ENCODE peak calls at places on chromosomes 4 and X, in ten cellular contexts. K is kidney tubule cell; F is HS-5; M is A549; H is activated gamma-delta T cell treated with Interleukin-2 at 50 U/mL for 16 hours; E is cardiac muscle cell; O is DMS79 treated with DMSO at 0.1 percent for 48 hours; D is non-pigmented ciliary epithelial cell; Z is activated T-helper 1 cell treated with anti-CD3 and anti-CD28 coated beads, Interleukin-12 subunit alpha, Interleukin-12 subunit beta, Interleukin-2, Interleukin-4 antibody, amounts not matched to agents 30 ng/mL and 10 ng/mL and 1 ng/mL, durations not matched to agents 14 hours and 24 hours and 36 hours; X is putamen. A is an unnamed sample.

GRCh38 chr4:81666491-81666890 is 194.8 kb upstream of the RASGEF1B start:
- DNase-seq in K (no peak), E (no peak), Z (no peak), H (no peak), X (no peak), D (no peak), O (no peak), F (no peak), M (no peak), A (no peak)

GRCh38 chr4:118877797-118878196 is 10.9 kb upstream of the SYNPO2 start:
- DNase-seq in K (no peak), X (no peak), D (no peak), E (no peak), H (no peak), O (no peak), F (no peak), Z (no peak), M (no peak), A (no peak)

GRCh38 chr4:119165767-119166166 is 30.1 kb downstream of the MYOZ2 start:
- DNase-seq in H (no peak), E (no peak), K (no peak), O (no peak), D (no peak), X (no peak), F (no peak), M (no peak), Z (no peak), A (no peak)

GRCh38 chr4:39085891-39086290 is 23.9 kb downstream of the KLHL5 start:
- DNase-seq in O (no peak), K (no peak), D (peak; percentile 20), X (no peak), F (no peak), Z (no peak), H (no peak), E (no peak), M (no peak), A (no peak)

GRCh38 chr4:15778742-15779231 is 659 bp downstream of the CD38 start:
- DNase-seq in E (peak; percentile 28), X (peak; percentile 40), F (no peak), M (peak; percentile 13), H (peak; percentile 31), Z (peak; percentile 41), K (peak; percentile 3), O (no peak), D (no peak), A (no peak)

GRCh38 chr4:153151535-153152452 is 52.4 kb upstream of the TRIM2 start:
- DNase-seq in O (peak; percentile 75), D (no peak), E (peak; percentile 75), Z (no peak), H (no peak), K (peak; percentile 90), X (no peak), M (no peak), F (no peak), A (peak; percentile 28)

GRCh38 chr4:183252959-183253358 is 67.1 kb downstream of the CLDN22 start:
- DNase-seq in X (no peak), D (no peak), K (no peak), M (no peak), Z (no peak), F (no peak), H (no peak), O (no peak), E (no peak), A (no peak)

GRCh38 chrX:95754411-95754810 is 930.2 kb upstream of the DIAPH2 start:
- DNase-seq in M (no peak), X (no peak), E (no peak), K (no peak), O (no peak), Z (no peak), F (no peak), H (no peak), D (no peak), A (no peak)

GRCh38 chr4:15707363-15707715 is 4.5 kb downstream of the BST1 start:
- DNase-seq in F (no peak), D (no peak), X (no peak), O (no peak), E (no peak), K (no peak), H (no peak), M (no peak), Z (no peak), A (no peak)

GRCh38 chr4:48068182-48068581 is 51.6 kb downstream of the NIPAL1 start:
- DNase-seq in E (no peak), H (no peak), X (no peak), D (no peak), M (no peak), O (no peak), K (no peak), Z (no peak), F (no peak), A (no peak)

GRCh38 chr4:8503801-8504200 is 63.2 kb downstream of the TRMT44 start:
- DNase-seq in Z (no peak), H (no peak), X (no peak), K (no peak), D (no peak), M (no peak), F (no peak), E (no peak), O (peak; percentile 12), A (no peak)

GRCh38 chrX:51976503-51976902 is 83.1 kb downstream of the MAGED1 start:
- DNase-seq in M (no peak), O (no peak), D (no peak), Z (no peak), K (no peak), H (no peak), E (no peak), F (no peak), X (no peak), A (no peak)

GRCh38 chrX:10047631-10048030 is 80.5 kb downstream of the CLDN34 start:
- DNase-seq in O (no peak), K (no peak), X (no peak), D (no peak), F (no peak), Z (no peak), H (no peak), M (no peak), E (no peak), A (no peak)

GRCh38 chrX:136310411-136310810 is 9.6 kb downstream of the ADGRG4 start:
- DNase-seq in M (peak; percentile 5), D (peak; percentile 5), K (no peak), H (no peak), Z (no peak), E (no peak), X (no peak), F (no peak), O (no peak), A (peak; percentile 1)

GRCh38 chr4:56979674-56980073 is 978 bp downstream of the POLR2B start:
- DNase-seq in H (peak; percentile 34), M (no peak), X (no peak), D (no peak), O (no peak), K (peak; percentile 62), E (peak; percentile 16), F (no peak), Z (peak; percentile 42), A (peak; percentile 19)

GRCh38 chr4:58166496-58166895 is 1056.3 kb upstream of the IGFBP7 start:
- DNase-seq in O (no peak), D (no peak), H (no peak), F (no peak), E (no peak), X (no peak), M (no peak), Z (no peak), K (peak; percentile 8), A (no peak)

GRCh38 chr4:152696764-152697250 is 17.0 kb upstream of the TMEM154 start:
- DNase-seq in O (no peak), K (peak; percentile 38), M (no peak), D (peak; percentile 75), Z (peak; percentile 64), H (peak; percentile 44), X (peak; percentile 9), E (no peak), F (no peak), A (peak; percentile 65)

GRCh38 chrX:9456250-9457074 is 8.4 kb upstream of the TBL1X start:
- DNase-seq in K (no peak), Z (peak; percentile 26), D (no peak), F (no peak), O (no peak), X (no peak), M (no peak), H (no peak), E (no peak), A (no peak)

GRCh38 chr4:13322681-13323101 is 161.4 kb downstream of the RAB28 start:
- DNase-seq in Z (no peak), E (no peak), M (no peak), K (peak; percentile 66), D (peak; percentile 88), O (no peak), X (no peak), F (peak; percentile 20), H (no peak), A (peak; percentile 77)

GRCh38 chrX:24498181-24498580 is 33.1 kb downstream of the PDK3 start:
- DNase-seq in Z (no peak), H (peak; percentile 11), O (no peak), E (no peak), X (no peak), D (no peak), K (peak; percentile 14), M (peak; percentile 28), F (no peak), A (no peak)

GRCh38 chr4:182975806-182976205 is 58.6 kb upstream of the DCTD start:
- DNase-seq in K (peak; percentile 95), D (peak; percentile 65), O (no peak), F (peak; percentile 76), H (no peak), X (no peak), M (peak; percentile 30), Z (no peak), E (no peak), A (peak; percentile 90)

GRCh38 chrX:145735036-145735435 is 82.6 kb upstream of the SLITRK2 start:
- DNase-seq in Z (no peak), H (no peak), O (no peak), F (no peak), X (no peak), K (no peak), D (peak; percentile 3), E (no peak), M (no peak), A (no peak)

GRCh38 chrX:121308276-121308805 is 260.9 kb downstream of the GLUD2 start:
- DNase-seq in H (no peak), K (peak; percentile 66), E (peak; percentile 24), M (peak; percentile 4), D (peak; percentile 60), X (peak; percentile 25), O (no peak), Z (peak; percentile 30), F (peak; percentile 64), A (no peak)

GRCh38 chrX:39772057-39772832 is 325.5 kb downstream of the BCOR start:
- DNase-seq in D (no peak), X (no peak), F (no peak), M (no peak), H (peak; percentile 32), Z (peak; percentile 22), E (peak; percentile 81), O (no peak), K (peak; percentile 58), A (peak; percentile 55)

GRCh38 chr4:112978691-112979472 is 70.6 kb upstream of the ANK2 start:
- DNase-seq in K (peak; percentile 65), H (no peak), F (peak; percentile 78), E (no peak), Z (no peak), D (no peak), O (no peak), X (no peak), M (no peak), A (peak; percentile 6)

GRCh38 chr4:1403591-1404572 is 2.4 kb downstream of the NKX1-1 start:
- DNase-seq in E (no peak), Z (no peak), H (peak; percentile 3), O (no peak), D (no peak), F (no peak), X (no peak), K (no peak), M (no peak), A (no peak)

GRCh38 chrX:29728639-29729038 is 486.7 kb upstream of the MAGEB2 start:
- DNase-seq in K (peak; percentile 42), D (no peak), E (no peak), F (no peak), H (no peak), O (no peak), M (no peak), Z (no peak), X (no peak), A (peak; percentile 56)

GRCh38 chrX:20382518-20383291 is 116.0 kb upstream of the RPS6KA3 start:
- DNase-seq in X (no peak), Z (no peak), H (no peak), F (no peak), D (no peak), M (peak; percentile 41), K (peak; percentile 32), O (no peak), E (peak; percentile 67), A (no peak)